ENCODE peak calls at places on chromosomes 16 and 17, in eight cellular contexts. R is heart right ventricle; P is upper lobe of right lung; E is CD8-positive, alpha-beta T cell; W is CD4-positive, CD25-positive, alpha-beta regulatory T cell; J is fibroblast of lung; Q is heart left ventricle; A is Caco-2. H is an unnamed sample.

GRCh38 chr16:70681382-70682238 is 4.2 kb downstream of the MTSS2 start:
- DNase-seq in R (peak; percentile 20), P (no peak), E (no peak), W (no peak), J (no peak), Q (no peak), A (no peak), H (no peak)

GRCh38 chr16:50744911-50745310 is 3.0 kb downstream of the CYLD start:
- DNase-seq in R (no peak), P (no peak), E (no peak), W (no peak), J (no peak), Q (no peak), A (no peak), H (no peak)

GRCh38 chr16:67707210-67707609 is 11.9 kb downstream of the GFOD2 start:
- DNase-seq in R (no peak), P (no peak), E (no peak), W (no peak), J (no peak), Q (no peak), A (no peak), H (no peak)

GRCh38 chr17:10557422-10557821 is 8.0 kb upstream of the MYH2 start:
- DNase-seq in R (no peak), P (no peak), E (no peak), W (no peak), J (no peak), Q (no peak), A (no peak), H (no peak)

GRCh38 chr17:41516828-41517283 is 1.8 kb downstream of the KRT15 start:
- DNase-seq in R (no peak), P (peak; percentile 75), E (no peak), W (no peak), J (no peak), Q (no peak), A (no peak), H (no peak)

GRCh38 chr16:66408181-66409048 is 18.7 kb upstream of the BEAN1 start:
- DNase-seq in R (no peak), P (no peak), E (no peak), W (peak; percentile 50), J (peak; percentile 59), Q (peak; percentile 36), A (no peak), H (no peak)

GRCh38 chr17:30939059-30939689 is 17.4 kb downstream of the ADAP2 start:
- DNase-seq in R (no peak), P (no peak), E (no peak), W (peak; percentile 22), J (peak; percentile 15), Q (no peak), A (no peak), H (no peak)

GRCh38 chr17:28725166-28725659 is 820 bp downstream of the TLCD1 start:
- DNase-seq in R (no peak), P (no peak), E (no peak), W (no peak), J (peak; percentile 61), Q (no peak), A (peak; percentile 78), H (no peak)

GRCh38 chr17:83096401-83097220 is 17.2 kb downstream of the METRNL start:
- DNase-seq in R (no peak), P (no peak), E (no peak), W (no peak), J (no peak), Q (no peak), A (no peak), H (no peak)

GRCh38 chr17:83058478-83059167 is 20.8 kb upstream of the METRNL start:
- DNase-seq in R (no peak), P (peak; percentile 61), E (no peak), W (no peak), J (no peak), Q (no peak), A (no peak), H (no peak)

GRCh38 chr16:87556941-87557459 is 45.3 kb upstream of the JPH3 start:
- DNase-seq in R (peak; percentile 73), P (no peak), E (no peak), W (no peak), J (peak; percentile 69), Q (peak; percentile 65), A (no peak), H (no peak)

GRCh38 chr17:28416703-28417311 is 10.8 kb upstream of the SLC46A1 start:
- DNase-seq in R (no peak), P (no peak), E (peak; percentile 29), W (peak; percentile 46), J (peak; percentile 63), Q (peak; percentile 50), A (peak; percentile 89), H (no peak)

GRCh38 chr17:17937450-17937849 is 34.8 kb downstream of the TOM1L2 start:
- DNase-seq in R (no peak), P (no peak), E (no peak), W (no peak), J (no peak), Q (no peak), A (peak; percentile 15), H (no peak)

GRCh38 chr17:38730526-38731379 is 612 bp downstream of the CISD3 start:
- DNase-seq in R (peak; percentile 83), P (peak; percentile 92), E (no peak), W (no peak), J (peak; percentile 62), Q (peak; percentile 80), A (no peak), H (no peak)

GRCh38 chr16:60727856-60728255 is 1308.4 kb downstream of the CDH8 start:
- DNase-seq in R (no peak), P (no peak), E (no peak), W (no peak), J (no peak), Q (no peak), A (no peak), H (no peak)

GRCh38 chr16:85037050-85037410 is 9.4 kb downstream of the KIAA0513 start:
- DNase-seq in R (no peak), P (no peak), E (no peak), W (no peak), J (peak; percentile 72), Q (no peak), A (no peak), H (no peak)

DNA sequence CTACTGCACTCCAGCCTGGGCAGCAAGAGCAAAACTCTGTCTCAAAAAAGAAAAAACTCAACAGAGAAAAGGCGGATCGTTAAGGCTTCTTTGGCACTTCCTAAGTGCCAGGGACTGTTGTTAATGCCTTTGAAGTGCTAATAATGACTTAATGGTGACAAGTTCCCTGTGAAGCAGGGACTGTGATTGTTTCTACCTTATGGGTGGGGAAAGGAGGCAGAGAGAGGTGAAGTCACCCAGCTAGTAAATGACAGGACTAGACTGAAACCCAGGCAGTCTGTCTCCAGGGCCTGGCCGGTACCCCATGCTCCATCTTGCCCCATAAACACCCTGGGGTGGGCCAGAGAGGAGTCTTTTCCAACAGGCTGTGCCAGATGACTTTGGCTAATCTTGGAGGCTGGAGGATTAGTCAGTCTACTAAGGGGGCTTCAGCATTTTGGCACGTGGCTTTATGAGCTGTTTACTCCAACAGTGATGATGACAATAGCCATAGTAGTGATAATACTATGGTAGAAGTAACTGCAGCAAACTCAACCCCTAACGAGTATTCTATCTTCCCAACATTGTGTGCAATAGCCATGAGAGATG is 26.9 kb downstream of the ABCC1 start:
- DNase-seq in R (no peak), P (no peak), E (no peak), W (no peak), J (no peak), Q (no peak), A (no peak), H (no peak)
- H3K9me3 ChIP-seq in R (peaks cover 11% of the 10 kb centered on the region), P (no peaks in the 10 kb centered on the region), E (peaks cover 6% of the 10 kb centered on the region), W (peaks cover 24% of the 10 kb centered on the region), J (no peaks in the 10 kb centered on the region), Q (no peaks in the 10 kb centered on the region), A (peaks cover 18% of the 10 kb centered on the region), H (no peaks in the 10 kb centered on the region)

GRCh38 chr17:22570144-22570845 is 878.0 kb downstream of the KCNJ18 start:
- DNase-seq in R (no peak), P (no peak), E (no peak), W (no peak), J (no peak), Q (no peak), A (no peak), H (no peak)

DNA sequence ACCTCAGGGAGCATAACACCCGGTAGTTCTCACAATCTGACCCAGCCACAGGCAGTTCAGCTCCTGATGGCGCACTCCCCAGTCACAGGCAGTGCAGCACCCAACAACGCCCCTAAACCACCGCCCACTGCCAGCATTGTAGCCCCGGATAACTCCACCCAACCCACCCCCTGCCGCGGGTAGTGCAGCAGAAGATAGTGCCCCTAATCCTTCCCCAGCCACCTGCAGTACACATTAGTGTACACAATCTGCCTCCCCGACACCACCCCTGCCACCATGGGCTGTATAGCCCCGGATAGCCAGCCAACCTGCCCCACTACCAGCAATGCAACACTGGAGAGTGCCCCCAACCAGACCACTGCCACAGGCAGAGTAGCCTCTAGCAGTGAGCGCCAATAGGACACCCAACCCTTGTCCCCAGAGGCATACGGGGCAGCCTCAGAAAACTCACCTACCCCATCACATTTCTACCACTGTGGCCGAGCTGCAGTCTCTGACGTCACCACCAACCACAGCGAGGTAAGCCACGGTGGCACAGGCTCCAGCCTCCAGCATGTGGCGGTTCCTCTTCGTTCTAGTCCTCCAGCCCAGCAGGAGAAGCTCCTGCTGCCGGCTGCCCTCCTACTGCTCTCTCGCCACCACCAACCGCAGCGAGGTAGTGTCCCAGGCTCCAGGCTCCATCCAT is 877.3 kb downstream of the KCNJ18 start:
- DNase-seq in R (no peak), P (no peak), E (no peak), W (no peak), J (no peak), Q (no peak), A (no peak), H (no peak)
- H3K9me3 ChIP-seq in R (no peaks in the 10 kb centered on the region), P (no peaks in the 10 kb centered on the region), E (no peaks in the 10 kb centered on the region), W (peaks cover 1% of the 10 kb centered on the region), J (no peaks in the 10 kb centered on the region), Q (no peaks in the 10 kb centered on the region), A (no peaks in the 10 kb centered on the region), H (no peaks in the 10 kb centered on the region)

DNA sequence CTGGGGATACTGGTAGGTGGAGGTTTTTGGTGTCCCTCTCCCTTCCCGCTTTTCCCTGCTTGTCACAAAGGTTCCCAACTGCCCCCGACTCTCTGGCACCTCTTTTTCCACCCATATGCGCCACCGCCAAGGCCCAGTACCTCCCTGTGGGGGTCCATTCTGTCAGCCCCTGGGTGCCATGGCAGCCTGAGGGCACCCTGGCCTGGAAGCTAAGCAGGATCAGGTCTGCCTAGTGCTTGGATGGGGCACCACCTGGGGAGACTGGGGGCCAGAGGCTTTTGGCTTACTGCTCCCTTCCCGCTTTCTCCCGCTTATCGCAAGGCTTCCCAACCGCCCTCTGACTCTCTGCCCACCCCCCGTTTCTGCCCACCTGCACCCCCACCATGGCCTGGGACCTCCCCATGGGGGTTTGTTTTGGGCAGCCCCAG is 2286.4 kb downstream of the TP53TG3F start:
- DNase-seq in R (no peak), P (no peak), E (no peak), W (no peak), J (no peak), Q (no peak), A (no peak), H (no peak)
- H3K9me3 ChIP-seq in R (no peaks in the 10 kb centered on the region), P (no peaks in the 10 kb centered on the region), E (peaks cover 3% of the 10 kb centered on the region), W (peaks cover 5% of the 10 kb centered on the region), J (no peaks in the 10 kb centered on the region), Q (no peaks in the 10 kb centered on the region), A (no peaks in the 10 kb centered on the region), H (peaks cover 2% of the 10 kb centered on the region)

DNA sequence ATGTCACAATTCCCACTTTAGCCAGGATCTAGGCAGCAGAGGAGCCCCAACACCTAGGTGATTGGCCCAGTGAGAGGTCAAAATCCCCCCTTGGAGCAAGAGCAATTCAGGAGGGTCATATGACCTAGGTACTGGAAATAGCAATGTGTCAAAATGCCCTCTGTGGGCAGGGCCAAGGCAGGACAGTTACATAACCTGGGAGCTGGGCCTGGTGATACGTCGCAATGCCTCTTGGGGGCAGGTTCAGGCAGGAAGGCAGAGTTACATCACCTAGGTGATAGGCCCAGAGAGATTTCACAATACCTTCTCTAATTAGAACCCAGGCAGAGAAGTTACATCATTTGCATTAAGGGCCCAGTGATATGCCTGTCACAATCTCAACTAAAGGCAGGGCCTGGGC is 1906.3 kb downstream of the TP53TG3F start:
- DNase-seq in R (no peak), P (no peak), E (no peak), W (no peak), J (no peak), Q (no peak), A (no peak), H (no peak)
- H3K9me3 ChIP-seq in R (no peaks in the 10 kb centered on the region), P (no peaks in the 10 kb centered on the region), E (peaks cover 12% of the 10 kb centered on the region), W (no peaks in the 10 kb centered on the region), J (peaks cover 1% of the 10 kb centered on the region), Q (no peaks in the 10 kb centered on the region), A (no peaks in the 10 kb centered on the region), H (peaks cover 2% of the 10 kb centered on the region)

H was measured in T-helper 17 cell.